ENCODE peak calls at places on chromosomes 12 and 14, in nine cellular contexts. O is NCI-H1092; I is cardiac fibroblast; L is KBM-7; P is stimulated activated CD4-positive, alpha-beta T cell treated with anti-CD3 and anti-CD28 coated beads, Interleukin-12 subunit alpha, Interleukin-12 subunit beta, amount 100 ng/mL, for 4 hours; E is HT1080; M is GM23338; A is activated T-cell treated with anti-CD3 and anti-CD28 coated beads for 1 hour; Y is tibial nerve. F is an unnamed sample.

GRCh38 chr12:121939190-121939589 is 20.8 kb downstream of the CFAP251 start:
- DNase-seq in E (no peak), P (no peak), O (no peak), Y (no peak), I (no peak), L (no peak), M (no peak), A (no peak), F (no peak)

GRCh38 chr12:55850893-55851292 is 8.2 kb upstream of the MMP19 start:
- DNase-seq in M (no peak), E (no peak), P (no peak), L (no peak), Y (no peak), A (no peak), O (no peak), I (peak), F (no peak)

GRCh38 chr14:68722968-68723577 is 69.8 kb downstream of the ZFP36L1 start:
- DNase-seq in E (no peak), O (no peak), I (no peak), M (no peak), P (no peak), L (no peak), Y (no peak), A (no peak), F (no peak)

GRCh38 chr12:31117203-31118011 is 43.7 kb downstream of the DDX11 start:
- DNase-seq in O (peak), Y (peak), M (peak), P (peak), E (peak), A (peak), L (peak), I (peak), F (peak)

GRCh38 chr14:21346532-21347135 is 37.2 kb downstream of the SUPT16H start:
- DNase-seq in O (no peak), P (no peak), L (no peak), I (no peak), A (no peak), Y (no peak), M (no peak), E (no peak), F (no peak)

GRCh38 chr12:50110762-50111416 is 1.1 kb upstream of the COX14 start:
- DNase-seq in M (peak), E (peak), P (no peak), L (no peak), O (no peak), Y (no peak), A (no peak), I (peak), F (peak)

GRCh38 chr12:66048218-66048842 is 82.2 kb downstream of the LLPH start:
- DNase-seq in E (no peak), L (no peak), M (no peak), A (no peak), P (no peak), Y (no peak), O (no peak), I (no peak), F (no peak)

GRCh38 chr12:115335048-115335447 is 651.1 kb upstream of the TBX3 start:
- DNase-seq in P (no peak), E (no peak), M (no peak), L (no peak), Y (no peak), O (no peak), I (no peak), A (no peak), F (peak)

GRCh38 chr12:58583541-58583940 is 336.8 kb downstream of the LRIG3 start:
- DNase-seq in M (no peak), P (no peak), E (peak), Y (peak), L (no peak), A (no peak), O (no peak), I (peak), F (no peak)